ENCODE peak calls at places on chromosomes 12 and 14, in seven cellular contexts. T, X, Q, W, P, Y and A are unnamed samples.
A peak's percentile ranks its signal among the peaks of the same experiment; 100 is the strongest.

GRCh38 chr14:49206832-49207231 is 379.3 kb downstream of the RPS29 start:
- DNase-seq in T (peak; percentile 27), X (no peak), Q (no peak), W (no peak), P (no peak), Y (no peak), A (no peak)

GRCh38 chr12:56631790-56632700 is 1.9 kb upstream of the BAZ2A start:
- DNase-seq in T (peak; percentile 80), X (peak; percentile 30), Q (peak; percentile 25), W (peak; percentile 77), P (peak; percentile 86), Y (peak; percentile 82), A (peak; percentile 54)

GRCh38 chr12:111430418-111431353 is 25.0 kb downstream of the SH2B3 start:
- DNase-seq in T (no peak), X (no peak), Q (no peak), W (no peak), P (peak; percentile 73), Y (no peak), A (no peak)

GRCh38 chr12:105106621-105107020 is 910 bp upstream of the WASHC4 start:
- DNase-seq in T (no peak), X (no peak), Q (no peak), W (no peak), P (no peak), Y (no peak), A (no peak)

GRCh38 chr14:80955434-80955939 is at the start of gene TSHR:
- DNase-seq in T (no peak), X (no peak), Q (no peak), W (peak; percentile 70), P (peak; percentile 78), Y (no peak), A (peak; percentile 5)

GRCh38 chr12:118190266-118190665 is 54.3 kb downstream of the PEBP1 start:
- DNase-seq in T (no peak), X (peak; percentile 30), Q (peak; percentile 53), W (no peak), P (no peak), Y (peak; percentile 33), A (peak; percentile 52)

GRCh38 chr14:90382491-90383125 is 14.2 kb upstream of the CALM1 start:
- DNase-seq in T (peak; percentile 76), X (peak; percentile 79), Q (peak; percentile 82), W (no peak), P (peak; percentile 91), Y (peak; percentile 24), A (peak; percentile 87)

GRCh38 chr14:105881021-105881930 is 354.9 kb downstream of the TMEM121 start:
- DNase-seq in T (peak; percentile 10), X (no peak), Q (no peak), W (no peak), P (peak; percentile 72), Y (no peak), A (no peak)

GRCh38 chr12:30169839-30170591 is 386.3 kb upstream of the TMTC1 start:
- DNase-seq in T (no peak), X (no peak), Q (no peak), W (peak; percentile 62), P (no peak), Y (no peak), A (no peak)

GRCh38 chr12:94650143-94651056 is at the start of gene TMCC3:
- DNase-seq in T (peak; percentile 65), X (no peak), Q (peak; percentile 12), W (peak; percentile 63), P (no peak), Y (peak; percentile 87), A (peak; percentile 43)

GRCh38 chr14:22556021-22556989 is 32.7 kb downstream of the DAD1 start:
- DNase-seq in T (peak; percentile 23), X (peak; percentile 89), Q (no peak), W (no peak), P (peak; percentile 84), Y (no peak), A (peak; percentile 89)

GRCh38 chr14:49621114-49621881 is 699 bp downstream of the MGAT2 start:
- DNase-seq in T (peak; percentile 68), X (peak; percentile 28), Q (peak; percentile 42), W (no peak), P (peak; percentile 87), Y (peak; percentile 76), A (peak; percentile 49)

GRCh38 chr12:122123051-122123760 is 44.6 kb downstream of the MLXIP start:
- DNase-seq in T (peak; percentile 81), X (peak; percentile 66), Q (peak; percentile 83), W (peak; percentile 92), P (no peak), Y (peak; percentile 86), A (peak; percentile 79)

GRCh38 chr12:124698211-124698997 is 131.0 kb upstream of the NCOR2 start:
- DNase-seq in T (no peak), X (peak; percentile 19), Q (peak; percentile 98), W (no peak), P (no peak), Y (no peak), A (peak; percentile 39)

GRCh38 chr12:89883630-89884364 is 175.2 kb upstream of the ATP2B1 start:
- DNase-seq in T (no peak), X (peak; percentile 48), Q (peak; percentile 61), W (no peak), P (no peak), Y (no peak), A (no peak)

GRCh38 chr14:61575751-61576150 is 119.6 kb upstream of the HIF1A start:
- DNase-seq in T (no peak), X (no peak), Q (no peak), W (no peak), P (no peak), Y (no peak), A (no peak)

GRCh38 chr14:106872619-106873446 is 1346.5 kb downstream of the TMEM121 start:
- DNase-seq in T (peak; percentile 45), X (no peak), Q (no peak), W (peak; percentile 48), P (no peak), Y (peak; percentile 66), A (no peak)

GRCh38 chr12:53218551-53219114 is 11.6 kb upstream of the ITGB7 start:
- DNase-seq in T (peak; percentile 65), X (no peak), Q (peak; percentile 66), W (no peak), P (no peak), Y (no peak), A (no peak)

GRCh38 chr12:12542286-12542685 is 20.4 kb downstream of the DUSP16 start:
- DNase-seq in T (no peak), X (no peak), Q (no peak), W (no peak), P (no peak), Y (no peak), A (no peak)

GRCh38 chr12:57389033-57389432 is 41.8 kb downstream of the R3HDM2 start:
- DNase-seq in T (no peak), X (peak; percentile 95), Q (peak; percentile 80), W (no peak), P (no peak), Y (no peak), A (peak; percentile 66)

DNA sequence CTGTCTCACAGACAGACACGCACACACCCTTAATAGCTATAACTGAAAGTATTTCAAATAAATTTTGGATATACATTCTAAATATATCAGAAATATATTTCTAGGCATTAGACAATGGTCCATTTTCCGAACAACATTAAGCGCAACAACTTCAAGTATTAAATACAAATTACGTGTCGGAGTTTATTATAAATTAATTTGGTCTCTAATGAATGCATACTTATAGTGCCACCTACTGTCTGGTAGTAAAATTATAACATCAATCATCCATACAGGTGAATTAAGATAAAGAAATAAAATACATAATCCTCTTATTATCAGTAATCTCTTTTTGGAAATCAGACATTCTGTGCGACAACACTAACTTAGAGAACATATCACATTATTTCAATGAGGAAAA is 27.2 kb upstream of the CMAS start:
- DNase-seq in T (no peak), X (peak; percentile 3), Q (peak; percentile 27), W (no peak), P (no peak), Y (no peak), A (no peak)
- TF ChIP-seq CTCF in T (no peak), X (peak; percentile 44), Q (peak; percentile 19), W (no peak), P (peak; percentile 12), Y (peak; percentile 59), A (no peak)

GRCh38 chr14:99863059-99863458 is 69.8 kb downstream of the EML1 start:
- DNase-seq in T (no peak), X (no peak), Q (no peak), W (no peak), P (no peak), Y (no peak), A (no peak)
- H3K4me3 ChIP-seq in T (no peak overlapping the region), X (no peak overlapping the region), Q (no peak overlapping the region), W (no peak overlapping the region), P (no peak overlapping the region), Y (no peak overlapping the region), A (no peak overlapping the region)

DNA sequence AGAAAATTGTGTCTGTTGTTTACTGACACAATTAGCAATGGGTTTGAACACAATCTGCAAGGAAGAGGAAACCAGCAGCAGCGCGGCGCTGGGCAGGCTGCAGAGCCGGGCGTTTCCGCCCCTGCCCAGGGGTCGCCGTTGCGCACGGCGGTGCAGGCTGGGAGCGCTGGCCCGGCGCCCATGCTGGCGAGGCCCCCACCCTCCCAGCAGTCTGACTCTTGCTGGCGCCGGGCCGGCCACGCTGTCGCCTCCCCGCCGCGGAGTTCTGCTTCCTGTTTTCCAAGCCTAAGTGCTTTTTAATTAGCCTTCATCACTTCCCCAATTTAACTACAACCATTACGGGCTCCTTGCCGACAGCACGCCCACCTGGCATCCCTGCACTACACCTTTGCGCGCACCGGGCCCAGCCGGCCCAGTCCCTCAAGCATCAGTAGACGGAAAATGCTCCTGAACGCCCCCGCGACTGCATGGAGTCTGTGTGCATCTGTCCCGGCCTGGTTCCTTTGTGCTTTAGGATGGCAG is 212.1 kb downstream of the GXYLT1 start:
- DNase-seq in T (peak; percentile 71), X (no peak), Q (peak; percentile 1), W (peak; percentile 66), P (peak; percentile 81), Y (peak; percentile 91), A (peak; percentile 9)
- TF ChIP-seq CTCF in T (no peak), X (no peak), Q (no peak), W (no peak), P (no peak), Y (no peak), A (no peak)

GRCh38 chr14:71354801-71355200 is 447.5 kb downstream of the PCNX1 start:
- DNase-seq in T (no peak), X (peak; percentile 33), Q (no peak), W (no peak), P (no peak), Y (no peak), A (no peak)
- H3K4me3 ChIP-seq in T (no peak overlapping the region), X (no peak overlapping the region), Q (no peak overlapping the region), W (no peak overlapping the region), P (no peak overlapping the region), Y (peak overlapping the region; percentile 1), A (no peak overlapping the region)

DNA sequence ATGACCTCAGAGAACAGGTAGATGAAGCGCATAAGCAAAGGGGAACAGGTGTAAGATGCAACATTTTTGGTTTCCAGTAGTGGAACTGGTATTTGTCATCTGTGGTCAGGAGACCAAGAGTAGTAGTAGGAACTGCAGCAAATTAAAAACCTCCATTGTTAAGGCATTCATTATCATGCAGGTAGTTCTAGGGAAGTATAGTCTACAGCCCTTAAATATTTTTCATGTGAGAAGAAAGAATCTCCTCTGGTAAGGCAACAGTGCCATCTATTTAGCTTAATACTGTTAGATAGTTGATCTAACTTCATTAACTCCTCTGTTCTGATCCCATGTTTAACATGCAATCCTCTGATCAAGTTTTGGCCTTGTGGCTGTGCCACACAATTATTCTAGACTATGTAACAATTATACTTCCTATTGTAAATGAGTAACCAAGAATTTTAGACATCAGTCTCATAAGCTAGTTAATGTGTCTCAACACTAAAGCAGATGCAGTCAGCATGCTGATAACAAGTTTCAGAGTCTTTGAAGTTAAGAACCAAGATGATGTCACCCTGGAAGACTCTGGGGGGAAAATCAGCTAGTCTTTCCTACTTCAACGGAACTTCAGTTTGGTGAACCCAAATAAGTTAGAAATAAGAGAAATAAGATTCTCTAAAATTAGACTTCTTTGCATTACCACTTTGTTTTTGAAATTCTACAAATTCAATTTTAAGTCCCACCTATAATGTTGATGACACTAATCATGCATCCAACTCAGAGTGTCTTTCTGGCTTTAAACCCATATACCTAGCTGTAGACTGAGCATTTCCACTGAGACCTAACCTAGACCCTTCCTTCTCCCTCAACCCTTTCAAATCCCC is 70.9 kb downstream of the STXBP6 start:
- DNase-seq in T (no peak), X (peak; percentile 34), Q (no peak), W (no peak), P (no peak), Y (no peak), A (peak; percentile 67)
- TF ChIP-seq CTCF in T (no peak), X (no peak), Q (no peak), W (no peak), P (no peak), Y (no peak), A (no peak)